ENCODE peak calls at places on chromosomes 3 and 15, in nine cellular contexts. One of them, this sample, is unnamed.

GRCh38 chr3:52171577-52172261 is 17.5 kb upstream of the POC1A start:
- DNase-seq in stimulated activated CD4-positive, alpha-beta T cell treated with anti-CD3 and anti-CD28 coated beads, TNF-alpha, amount 100 ng/mL, for 24 hours: no peak
- DNase-seq in substantia nigra: no peak
- DNase-seq in HTR-8/SVneo: peak
- DNase-seq in NCI-H1092 treated with DMSO at 0.1 percent for 48 hours: no peak
- DNase-seq in cardiac septum: peak
- DNase-seq in ureter: no peak
- DNase-seq in coronary artery: no peak
- DNase-seq in activated T-cell treated with anti-CD3 and anti-CD28 coated beads for 1 hour: no peak
- DNase-seq in this sample: no peak

GRCh38 chr3:195729476-195729875 is 8.7 kb downstream of the MUC20 start:
- DNase-seq in ureter: no peak
- DNase-seq in cardiac septum: peak
- DNase-seq in substantia nigra: no peak
- DNase-seq in NCI-H1092 treated with DMSO at 0.1 percent for 48 hours: no peak
- DNase-seq in HTR-8/SVneo: no peak
- DNase-seq in stimulated activated CD4-positive, alpha-beta T cell treated with anti-CD3 and anti-CD28 coated beads, TNF-alpha, amount 100 ng/mL, for 24 hours: no peak
- DNase-seq in coronary artery: no peak
- DNase-seq in activated T-cell treated with anti-CD3 and anti-CD28 coated beads for 1 hour: no peak
- DNase-seq in this sample: no peak

GRCh38 chr15:36814085-36814484 is 234.7 kb downstream of the CDIN1 start:
- DNase-seq in coronary artery: no peak
- DNase-seq in HTR-8/SVneo: no peak
- DNase-seq in cardiac septum: no peak
- DNase-seq in activated T-cell treated with anti-CD3 and anti-CD28 coated beads for 1 hour: no peak
- DNase-seq in stimulated activated CD4-positive, alpha-beta T cell treated with anti-CD3 and anti-CD28 coated beads, TNF-alpha, amount 100 ng/mL, for 24 hours: no peak
- DNase-seq in NCI-H1092 treated with DMSO at 0.1 percent for 48 hours: no peak
- DNase-seq in ureter: no peak
- DNase-seq in substantia nigra: no peak
- DNase-seq in this sample: peak

GRCh38 chr15:65130941-65131340 is 2.7 kb downstream of the PDCD7 start:
- DNase-seq in coronary artery: no peak
- DNase-seq in NCI-H1092 treated with DMSO at 0.1 percent for 48 hours: no peak
- DNase-seq in HTR-8/SVneo: no peak
- DNase-seq in ureter: no peak
- DNase-seq in stimulated activated CD4-positive, alpha-beta T cell treated with anti-CD3 and anti-CD28 coated beads, TNF-alpha, amount 100 ng/mL, for 24 hours: no peak
- DNase-seq in activated T-cell treated with anti-CD3 and anti-CD28 coated beads for 1 hour: no peak
- DNase-seq in substantia nigra: no peak
- DNase-seq in cardiac septum: no peak
- DNase-seq in this sample: no peak

GRCh38 chr3:20008646-20009045 is 3.4 kb downstream of the PP2D1 start:
- DNase-seq in activated T-cell treated with anti-CD3 and anti-CD28 coated beads for 1 hour: no peak
- DNase-seq in HTR-8/SVneo: no peak
- DNase-seq in NCI-H1092 treated with DMSO at 0.1 percent for 48 hours: no peak
- DNase-seq in substantia nigra: no peak
- DNase-seq in ureter: no peak
- DNase-seq in stimulated activated CD4-positive, alpha-beta T cell treated with anti-CD3 and anti-CD28 coated beads, TNF-alpha, amount 100 ng/mL, for 24 hours: no peak
- DNase-seq in coronary artery: no peak
- DNase-seq in cardiac septum: no peak
- DNase-seq in this sample: no peak

GRCh38 chr15:25798207-25798931 is 64.8 kb downstream of the ATP10A start:
- DNase-seq in activated T-cell treated with anti-CD3 and anti-CD28 coated beads for 1 hour: no peak
- DNase-seq in NCI-H1092 treated with DMSO at 0.1 percent for 48 hours: no peak
- DNase-seq in HTR-8/SVneo: no peak
- DNase-seq in cardiac septum: no peak
- DNase-seq in stimulated activated CD4-positive, alpha-beta T cell treated with anti-CD3 and anti-CD28 coated beads, TNF-alpha, amount 100 ng/mL, for 24 hours: no peak
- DNase-seq in coronary artery: peak
- DNase-seq in ureter: no peak
- DNase-seq in substantia nigra: no peak
- DNase-seq in this sample: no peak

GRCh38 chr15:92625297-92625980 is 30.1 kb downstream of the FAM174B start:
- DNase-seq in cardiac septum: no peak
- DNase-seq in stimulated activated CD4-positive, alpha-beta T cell treated with anti-CD3 and anti-CD28 coated beads, TNF-alpha, amount 100 ng/mL, for 24 hours: no peak
- DNase-seq in NCI-H1092 treated with DMSO at 0.1 percent for 48 hours: no peak
- DNase-seq in coronary artery: no peak
- DNase-seq in HTR-8/SVneo: no peak
- DNase-seq in ureter: no peak
- DNase-seq in activated T-cell treated with anti-CD3 and anti-CD28 coated beads for 1 hour: no peak
- DNase-seq in substantia nigra: no peak
- DNase-seq in this sample: no peak

GRCh38 chr3:178966299-178967183 is 105.1 kb downstream of the ZMAT3 start:
- DNase-seq in activated T-cell treated with anti-CD3 and anti-CD28 coated beads for 1 hour: no peak
- DNase-seq in coronary artery: no peak
- DNase-seq in substantia nigra: peak
- DNase-seq in NCI-H1092 treated with DMSO at 0.1 percent for 48 hours: peak
- DNase-seq in cardiac septum: no peak
- DNase-seq in stimulated activated CD4-positive, alpha-beta T cell treated with anti-CD3 and anti-CD28 coated beads, TNF-alpha, amount 100 ng/mL, for 24 hours: no peak
- DNase-seq in ureter: no peak
- DNase-seq in HTR-8/SVneo: peak
- DNase-seq in this sample: peak

GRCh38 chr3:129824926-129825541 is 68.5 kb downstream of the TMCC1 start:
- DNase-seq in HTR-8/SVneo: peak
- DNase-seq in ureter: peak
- DNase-seq in NCI-H1092 treated with DMSO at 0.1 percent for 48 hours: peak
- DNase-seq in substantia nigra: peak
- DNase-seq in cardiac septum: no peak
- DNase-seq in coronary artery: no peak
- DNase-seq in stimulated activated CD4-positive, alpha-beta T cell treated with anti-CD3 and anti-CD28 coated beads, TNF-alpha, amount 100 ng/mL, for 24 hours: peak
- DNase-seq in activated T-cell treated with anti-CD3 and anti-CD28 coated beads for 1 hour: peak
- DNase-seq in this sample: peak

GRCh38 chr3:123416173-123416572 is 32.7 kb downstream of the ADCY5 start:
- DNase-seq in substantia nigra: no peak
- DNase-seq in cardiac septum: no peak
- DNase-seq in HTR-8/SVneo: no peak
- DNase-seq in NCI-H1092 treated with DMSO at 0.1 percent for 48 hours: no peak
- DNase-seq in coronary artery: no peak
- DNase-seq in activated T-cell treated with anti-CD3 and anti-CD28 coated beads for 1 hour: no peak
- DNase-seq in stimulated activated CD4-positive, alpha-beta T cell treated with anti-CD3 and anti-CD28 coated beads, TNF-alpha, amount 100 ng/mL, for 24 hours: no peak
- DNase-seq in ureter: no peak
- DNase-seq in this sample: no peak

GRCh38 chr15:37016287-37016686 is 84.1 kb downstream of the MEIS2 start:
- DNase-seq in activated T-cell treated with anti-CD3 and anti-CD28 coated beads for 1 hour: no peak
- DNase-seq in cardiac septum: no peak
- DNase-seq in NCI-H1092 treated with DMSO at 0.1 percent for 48 hours: no peak
- DNase-seq in substantia nigra: no peak
- DNase-seq in HTR-8/SVneo: no peak
- DNase-seq in stimulated activated CD4-positive, alpha-beta T cell treated with anti-CD3 and anti-CD28 coated beads, TNF-alpha, amount 100 ng/mL, for 24 hours: no peak
- DNase-seq in ureter: no peak
- DNase-seq in coronary artery: no peak
- DNase-seq in this sample: no peak

GRCh38 chr15:62606376-62607164 is 436.0 kb upstream of the TPM1 start:
- DNase-seq in coronary artery: no peak
- DNase-seq in NCI-H1092 treated with DMSO at 0.1 percent for 48 hours: no peak
- DNase-seq in substantia nigra: no peak
- DNase-seq in ureter: no peak
- DNase-seq in activated T-cell treated with anti-CD3 and anti-CD28 coated beads for 1 hour: no peak
- DNase-seq in HTR-8/SVneo: peak
- DNase-seq in cardiac septum: no peak
- DNase-seq in stimulated activated CD4-positive, alpha-beta T cell treated with anti-CD3 and anti-CD28 coated beads, TNF-alpha, amount 100 ng/mL, for 24 hours: no peak
- DNase-seq in this sample: no peak

GRCh38 chr3:63895422-63896189 is 16.6 kb downstream of the SCAANT1 start:
- DNase-seq in NCI-H1092 treated with DMSO at 0.1 percent for 48 hours: no peak
- DNase-seq in ureter: no peak
- DNase-seq in HTR-8/SVneo: no peak
- DNase-seq in stimulated activated CD4-positive, alpha-beta T cell treated with anti-CD3 and anti-CD28 coated beads, TNF-alpha, amount 100 ng/mL, for 24 hours: no peak
- DNase-seq in activated T-cell treated with anti-CD3 and anti-CD28 coated beads for 1 hour: no peak
- DNase-seq in coronary artery: no peak
- DNase-seq in cardiac septum: no peak
- DNase-seq in substantia nigra: no peak
- DNase-seq in this sample: no peak

GRCh38 chr3:43855674-43856299 is 165.0 kb downstream of the ABHD5 start:
- DNase-seq in coronary artery: no peak
- DNase-seq in activated T-cell treated with anti-CD3 and anti-CD28 coated beads for 1 hour: no peak
- DNase-seq in substantia nigra: peak
- DNase-seq in HTR-8/SVneo: peak
- DNase-seq in NCI-H1092 treated with DMSO at 0.1 percent for 48 hours: peak
- DNase-seq in stimulated activated CD4-positive, alpha-beta T cell treated with anti-CD3 and anti-CD28 coated beads, TNF-alpha, amount 100 ng/mL, for 24 hours: no peak
- DNase-seq in ureter: peak
- DNase-seq in cardiac septum: no peak
- DNase-seq in this sample: peak

GRCh38 chr3:17340261-17340660 is 402.2 kb downstream of the TBC1D5 start:
- DNase-seq in NCI-H1092 treated with DMSO at 0.1 percent for 48 hours: no peak
- DNase-seq in coronary artery: no peak
- DNase-seq in ureter: no peak
- DNase-seq in substantia nigra: no peak
- DNase-seq in HTR-8/SVneo: no peak
- DNase-seq in cardiac septum: no peak
- DNase-seq in stimulated activated CD4-positive, alpha-beta T cell treated with anti-CD3 and anti-CD28 coated beads, TNF-alpha, amount 100 ng/mL, for 24 hours: no peak
- DNase-seq in activated T-cell treated with anti-CD3 and anti-CD28 coated beads for 1 hour: no peak
- DNase-seq in this sample: no peak

GRCh38 chr3:10948326-10948725 is 44.2 kb upstream of the SLC6A1 start:
- DNase-seq in HTR-8/SVneo: no peak
- DNase-seq in cardiac septum: no peak
- DNase-seq in stimulated activated CD4-positive, alpha-beta T cell treated with anti-CD3 and anti-CD28 coated beads, TNF-alpha, amount 100 ng/mL, for 24 hours: no peak
- DNase-seq in substantia nigra: no peak
- DNase-seq in activated T-cell treated with anti-CD3 and anti-CD28 coated beads for 1 hour: no peak
- DNase-seq in ureter: no peak
- DNase-seq in NCI-H1092 treated with DMSO at 0.1 percent for 48 hours: no peak
- DNase-seq in coronary artery: no peak
- DNase-seq in this sample: no peak

GRCh38 chr3:9879830-9880549 is at the start of gene CIDEC:
- DNase-seq in stimulated activated CD4-positive, alpha-beta T cell treated with anti-CD3 and anti-CD28 coated beads, TNF-alpha, amount 100 ng/mL, for 24 hours: no peak
- DNase-seq in ureter: no peak
- DNase-seq in NCI-H1092 treated with DMSO at 0.1 percent for 48 hours: no peak
- DNase-seq in substantia nigra: no peak
- DNase-seq in coronary artery: no peak
- DNase-seq in cardiac septum: no peak
- DNase-seq in activated T-cell treated with anti-CD3 and anti-CD28 coated beads for 1 hour: no peak
- DNase-seq in HTR-8/SVneo: no peak
- DNase-seq in this sample: no peak

GRCh38 chr3:38165722-38166387 is 518 bp downstream of the OXSR1 start:
- DNase-seq in HTR-8/SVneo: no peak
- DNase-seq in activated T-cell treated with anti-CD3 and anti-CD28 coated beads for 1 hour: no peak
- DNase-seq in substantia nigra: peak
- DNase-seq in cardiac septum: peak
- DNase-seq in ureter: peak
- DNase-seq in stimulated activated CD4-positive, alpha-beta T cell treated with anti-CD3 and anti-CD28 coated beads, TNF-alpha, amount 100 ng/mL, for 24 hours: no peak
- DNase-seq in NCI-H1092 treated with DMSO at 0.1 percent for 48 hours: no peak
- DNase-seq in coronary artery: peak
- DNase-seq in this sample: peak